ENCODE peak calls at places on chromosome 6, in ten cellular contexts. I, Z, D, J, B, C, A, X, W and Q are unnamed samples.

GRCh38 chr6:51260003-51260402 is 441.3 kb downstream of the TFAP2B start:
- DNase-seq in W (no peak), A (no peak), I (no peak), D (peak; percentile 26), Z (no peak), X (no peak), J (no peak), C (no peak), B (no peak), Q (no peak)

GRCh38 chr6:156686429-156686939 is 90.7 kb upstream of the ARID1B start:
- DNase-seq in W (peak; percentile 41), I (no peak), D (peak; percentile 67), A (no peak), C (peak; percentile 60), J (no peak), B (no peak), Z (peak; percentile 26), X (peak; percentile 37), Q (peak; percentile 44)

GRCh38 chr6:28402197-28402596 is 2.6 kb upstream of the ZSCAN12 start:
- DNase-seq in D (no peak), B (no peak), C (no peak), I (no peak), X (no peak), J (no peak), Z (no peak), A (no peak), W (no peak), Q (no peak)

GRCh38 chr6:72826033-72826432 is 204.2 kb downstream of the KCNQ5 start:
- DNase-seq in A (no peak), Z (no peak), J (no peak), X (no peak), I (no peak), D (no peak), B (no peak), C (peak; percentile 66), W (no peak), Q (no peak)

GRCh38 chr6:16535564-16535963 is 225.7 kb downstream of the ATXN1 start:
- DNase-seq in C (no peak), I (no peak), W (no peak), J (no peak), B (no peak), D (no peak), A (no peak), X (no peak), Z (no peak), Q (no peak)

GRCh38 chr6:37149750-37150149 is 20.2 kb upstream of the PIM1 start:
- DNase-seq in I (no peak), X (no peak), D (no peak), W (no peak), J (no peak), C (no peak), A (no peak), B (no peak), Z (no peak), Q (no peak)

GRCh38 chr6:36912583-36912982 is 26.8 kb downstream of the C6orf89 start:
- DNase-seq in I (no peak), Z (peak; percentile 11), J (no peak), B (no peak), A (no peak), W (peak; percentile 15), X (no peak), C (peak; percentile 91), D (no peak), Q (no peak)

GRCh38 chr6:124536792-124537191 is 425.4 kb upstream of the RNF217 start:
- DNase-seq in X (no peak), I (no peak), D (no peak), J (no peak), W (no peak), A (no peak), C (peak; percentile 8), B (no peak), Z (no peak), Q (no peak)

GRCh38 chr6:127102299-127102698 is 16.2 kb upstream of the RSPO3 start:
- DNase-seq in I (no peak), Z (no peak), D (no peak), A (no peak), X (no peak), J (no peak), C (peak; percentile 85), W (no peak), B (no peak), Q (no peak)

GRCh38 chr6:85706272-85706671 is 63.6 kb upstream of the SYNCRIP start:
- DNase-seq in J (no peak), Z (no peak), D (no peak), I (no peak), C (no peak), A (no peak), X (no peak), W (no peak), B (no peak), Q (no peak)

GRCh38 chr6:105363100-105363754 is 39.7 kb downstream of the PREP start:
- DNase-seq in X (no peak), W (no peak), J (no peak), Z (no peak), C (peak; percentile 25), I (no peak), A (no peak), B (no peak), D (peak; percentile 25), Q (no peak)

GRCh38 chr6:144286503-144287393 is 1.6 kb downstream of the UTRN start:
- DNase-seq in Z (no peak), W (peak; percentile 74), B (peak; percentile 76), J (no peak), I (peak; percentile 19), A (peak; percentile 89), X (peak; percentile 88), D (no peak), C (peak; percentile 96), Q (peak; percentile 51)

GRCh38 chr6:151475653-151476523 is 17.9 kb upstream of the CCDC170 start:
- DNase-seq in Z (peak; percentile 41), C (peak; percentile 39), D (peak; percentile 51), X (no peak), W (peak; percentile 31), B (no peak), J (no peak), I (no peak), A (no peak), Q (no peak)

GRCh38 chr6:39357998-39358686 is 35.6 kb upstream of the KCNK16 start:
- DNase-seq in A (no peak), B (no peak), C (peak; percentile 44), J (no peak), Z (no peak), W (no peak), X (peak; percentile 59), I (no peak), D (peak; percentile 56), Q (no peak)

GRCh38 chr6:144334150-144334708 is 49.1 kb downstream of the UTRN start:
- DNase-seq in C (no peak), A (no peak), I (peak; percentile 52), B (no peak), Z (peak; percentile 48), D (no peak), W (no peak), X (no peak), J (no peak), Q (no peak)

GRCh38 chr6:119628691-119629621 is 279.4 kb upstream of the MAN1A1 start:
- DNase-seq in A (peak; percentile 13), D (no peak), J (no peak), B (no peak), I (no peak), X (peak; percentile 4), C (no peak), Z (no peak), W (no peak), Q (no peak)
- TF ChIP-seq CTCF in A (no peak), D (no peak), J (no peak), B (peak; percentile 33), I (no peak), X (no peak), C (no peak), Z (no peak), W (peak; percentile 32), Q (no peak)

DNA sequence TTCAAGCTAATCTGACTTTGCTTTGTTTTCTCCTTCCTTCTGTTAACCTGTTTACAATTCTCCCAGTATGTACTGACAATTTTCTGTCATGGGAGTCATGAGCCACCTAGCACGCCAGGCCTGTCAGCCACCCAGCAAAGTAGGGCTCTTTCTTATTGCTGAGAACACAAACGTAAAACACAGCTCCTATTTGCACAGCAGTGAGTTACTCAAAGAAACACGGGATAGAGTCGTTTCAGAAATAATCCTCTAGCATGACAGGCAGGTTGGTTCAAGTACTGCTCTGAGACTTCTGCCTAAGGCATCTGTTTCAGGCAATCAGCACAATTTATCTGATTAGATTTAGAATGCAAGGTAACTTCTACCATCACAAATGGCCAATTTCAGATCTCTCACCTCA is 88.9 kb downstream of the CD24 start:
- DNase-seq in J (no peak), D (no peak), B (no peak), C (no peak), Z (no peak), W (no peak), A (no peak), I (no peak), X (no peak), Q (no peak)
- TF ChIP-seq CTCF in J (no peak), D (no peak), B (no peak), C (no peak), Z (no peak), W (no peak), A (no peak), I (no peak), X (no peak), Q (no peak)

GRCh38 chr6:132456700-132457143 is 55.4 kb upstream of the MOXD1 start:
- DNase-seq in X (no peak), Z (no peak), D (peak; percentile 15), W (no peak), A (peak; percentile 53), J (no peak), C (no peak), B (no peak), I (no peak), Q (peak; percentile 56)
- TF ChIP-seq CTCF in X (no peak), Z (no peak), D (no peak), W (no peak), A (no peak), J (peak; percentile 2), C (no peak), B (no peak), I (no peak), Q (no peak)

DNA sequence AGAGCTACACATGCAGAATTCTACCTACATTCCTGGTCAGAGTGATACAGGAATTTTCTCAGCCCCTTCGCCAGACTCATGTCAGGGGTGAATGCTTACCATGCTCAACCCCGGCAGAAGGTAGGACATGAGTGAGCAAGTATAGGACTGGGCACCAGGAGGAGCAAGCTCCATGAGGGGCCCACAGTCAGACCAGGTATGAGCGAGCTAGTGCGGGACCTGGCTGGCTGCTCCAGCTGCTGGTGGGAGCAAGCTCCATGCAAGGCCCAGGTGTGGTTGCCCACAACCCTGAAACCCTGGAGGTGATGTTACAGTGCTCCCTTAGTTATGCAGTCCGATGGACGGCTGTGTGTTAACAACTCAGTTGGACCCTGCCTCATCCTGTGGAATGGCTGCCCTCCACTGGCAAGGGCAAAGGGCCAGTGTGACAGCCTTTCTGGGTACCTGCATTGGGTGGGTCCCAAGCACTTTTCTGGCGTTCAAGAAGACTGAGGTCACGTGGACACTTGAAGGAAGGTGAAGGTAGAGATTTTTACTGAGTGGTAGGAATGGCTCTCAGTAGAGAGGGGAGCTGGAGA is 503.5 kb upstream of the CITED2 start:
- DNase-seq in Z (no peak), D (no peak), A (peak; percentile 39), J (no peak), X (no peak), B (no peak), W (no peak), I (no peak), C (no peak), Q (no peak)
- TF ChIP-seq CTCF in Z (no peak), D (no peak), A (no peak), J (no peak), X (no peak), B (no peak), W (no peak), I (no peak), C (no peak), Q (no peak)